ENCODE peak calls at places on chromosomes 7 and 10, in nine cellular contexts. N, E, J, M, S, H, I, T and U are unnamed samples.

GRCh38 chr10:4131407-4132215 is 346.6 kb upstream of the KLF6 start:
- DNase-seq in N (peak), E (peak), J (no peak), M (no peak), S (no peak), H (peak), I (peak), T (peak), U (no peak)

GRCh38 chr10:128550045-128550444 is 423.8 kb upstream of the MKI67 start:
- DNase-seq in N (no peak), E (no peak), J (no peak), M (no peak), S (no peak), H (no peak), I (no peak), T (no peak), U (no peak)

GRCh38 chr10:84539244-84539643 is 210.9 kb downstream of the CCSER2 start:
- DNase-seq in N (no peak), E (peak), J (no peak), M (no peak), S (no peak), H (no peak), I (no peak), T (no peak), U (no peak)

GRCh38 chr7:43028106-43028505 is 84.3 kb upstream of the HECW1 start:
- DNase-seq in N (no peak), E (no peak), J (no peak), M (no peak), S (no peak), H (no peak), I (no peak), T (no peak), U (no peak)

GRCh38 chr10:17548786-17549185 is 68.4 kb downstream of the HACD1 start:
- DNase-seq in N (no peak), E (no peak), J (no peak), M (no peak), S (no peak), H (peak), I (peak), T (peak), U (no peak)

GRCh38 chr7:16926861-16927260 is 45.1 kb upstream of the AGR3 start:
- DNase-seq in N (peak), E (no peak), J (no peak), M (no peak), S (no peak), H (no peak), I (no peak), T (no peak), U (no peak)

GRCh38 chr7:90749774-90750173 is 153.7 kb downstream of the CDK14 start:
- DNase-seq in N (peak), E (no peak), J (no peak), M (no peak), S (no peak), H (no peak), I (peak), T (peak), U (no peak)

GRCh38 chr10:106548832-106549231 is 615.7 kb downstream of the SORCS1 start:
- DNase-seq in N (no peak), E (no peak), J (no peak), M (no peak), S (no peak), H (no peak), I (no peak), T (no peak), U (no peak)

GRCh38 chr7:88111136-88111748 is 108.6 kb downstream of the SRI start:
- DNase-seq in N (peak), E (peak), J (peak), M (peak), S (no peak), H (peak), I (peak), T (peak), U (no peak)

GRCh38 chr7:128879939-128880746 is 17.5 kb downstream of the ATP6V1F start:
- DNase-seq in N (peak), E (peak), J (peak), M (peak), S (peak), H (peak), I (peak), T (peak), U (no peak)

GRCh38 chr7:94266278-94266677 is 128.4 kb upstream of the COL1A2 start:
- DNase-seq in N (no peak), E (peak), J (no peak), M (no peak), S (no peak), H (peak), I (peak), T (peak), U (no peak)

GRCh38 chr7:96026606-96027005 is 254.3 kb downstream of the DYNC1I1 start:
- DNase-seq in N (peak), E (peak), J (no peak), M (no peak), S (no peak), H (peak), I (peak), T (peak), U (no peak)

GRCh38 chr10:112782176-112782907 is 167.7 kb upstream of the TCF7L2 start:
- DNase-seq in N (no peak), E (peak), J (no peak), M (no peak), S (no peak), H (no peak), I (no peak), T (peak), U (no peak)

GRCh38 chr7:40469481-40469880 is 334.7 kb downstream of the SUGCT start:
- DNase-seq in N (peak), E (peak), J (no peak), M (no peak), S (no peak), H (peak), I (peak), T (peak), U (no peak)

GRCh38 chr7:111855161-111855841 is 293.0 kb upstream of the IMMP2L start:
- DNase-seq in N (peak), E (peak), J (peak), M (peak), S (peak), H (peak), I (peak), T (peak), U (no peak)

GRCh38 chr7:129499915-129500463 is 2.3 kb upstream of the SMKR1 start:
- DNase-seq in N (no peak), E (no peak), J (no peak), M (no peak), S (no peak), H (no peak), I (peak), T (no peak), U (no peak)

GRCh38 chr10:75108684-75109458 is 2.6 kb upstream of the SAMD8 start:
- DNase-seq in N (peak), E (peak), J (peak), M (peak), S (peak), H (no peak), I (peak), T (no peak), U (no peak)

GRCh38 chr10:130500251-130501000 is 364.2 kb downstream of the GLRX3 start:
- DNase-seq in N (no peak), E (no peak), J (no peak), M (no peak), S (peak), H (no peak), I (no peak), T (no peak), U (no peak)

GRCh38 chr10:93431361-93431760 is 50.8 kb downstream of the MYOF start:
- DNase-seq in N (no peak), E (no peak), J (no peak), M (no peak), S (no peak), H (no peak), I (no peak), T (no peak), U (no peak)

GRCh38 chr10:98389398-98389797 is 25.6 kb downstream of the PYROXD2 start:
- DNase-seq in N (no peak), E (no peak), J (no peak), M (no peak), S (no peak), H (no peak), I (no peak), T (no peak), U (no peak)

GRCh38 chr7:111531993-111532392 is 30.3 kb downstream of the IMMP2L start:
- DNase-seq in N (no peak), E (peak), J (no peak), M (no peak), S (no peak), H (no peak), I (peak), T (peak), U (no peak)

GRCh38 chr7:43302211-43302711 is 189.8 kb downstream of the HECW1 start:
- DNase-seq in N (peak), E (peak), J (no peak), M (no peak), S (peak), H (peak), I (peak), T (peak), U (peak)

GRCh38 chr10:83612050-83612449 is 527.3 kb upstream of the GHITM start:
- DNase-seq in N (no peak), E (no peak), J (no peak), M (no peak), S (no peak), H (peak), I (peak), T (peak), U (no peak)

GRCh38 chr10:59234814-59235429 is 58.5 kb downstream of the PHYHIPL start:
- DNase-seq in N (peak), E (peak), J (no peak), M (no peak), S (no peak), H (peak), I (peak), T (peak), U (no peak)

GRCh38 chr7:128236924-128237586 is 4.0 kb upstream of the LEP start:
- DNase-seq in N (peak), E (peak), J (no peak), M (peak), S (no peak), H (peak), I (peak), T (peak), U (peak)

GRCh38 chr10:43196981-43197833 is 59.0 kb downstream of the CSGALNACT2 start:
- DNase-seq in N (no peak), E (no peak), J (no peak), M (no peak), S (peak), H (no peak), I (no peak), T (no peak), U (no peak)

GRCh38 chr7:96707901-96708774 is 1.5 kb downstream of the SEM1 start:
- DNase-seq in N (peak), E (no peak), J (no peak), M (no peak), S (no peak), H (no peak), I (peak), T (no peak), U (no peak)

GRCh38 chr10:3924344-3924743 is 139.3 kb upstream of the KLF6 start:
- DNase-seq in N (peak), E (peak), J (no peak), M (no peak), S (no peak), H (peak), I (peak), T (peak), U (peak)

GRCh38 chr10:82150123-82150900 is 275.3 kb downstream of the NRG3 start:
- DNase-seq in N (no peak), E (no peak), J (peak), M (no peak), S (peak), H (no peak), I (peak), T (no peak), U (no peak)

GRCh38 chr10:86836044-86836443 is 79.6 kb downstream of the BMPR1A start:
- DNase-seq in N (peak), E (no peak), J (no peak), M (no peak), S (no peak), H (no peak), I (peak), T (no peak), U (no peak)

GRCh38 chr10:116063107-116063506 is 209.9 kb downstream of the GFRA1 start:
- DNase-seq in N (no peak), E (no peak), J (no peak), M (no peak), S (no peak), H (no peak), I (no peak), T (no peak), U (no peak)

GRCh38 chr7:35971133-35971995 is 170.5 kb downstream of the SEPTIN7 start:
- DNase-seq in N (no peak), E (peak), J (no peak), M (no peak), S (no peak), H (no peak), I (no peak), T (no peak), U (no peak)

GRCh38 chr10:127013696-127014095 is 108.5 kb downstream of the DOCK1 start:
- DNase-seq in N (peak), E (no peak), J (no peak), M (no peak), S (no peak), H (no peak), I (no peak), T (no peak), U (no peak)

GRCh38 chr7:140977351-140978140 is 37.2 kb downstream of the MRPS33 start:
- DNase-seq in N (peak), E (no peak), J (no peak), M (no peak), S (no peak), H (no peak), I (no peak), T (no peak), U (no peak)

GRCh38 chr7:30648744-30649540 is 33.3 kb downstream of the CRHR2 start:
- DNase-seq in N (no peak), E (no peak), J (no peak), M (no peak), S (peak), H (no peak), I (no peak), T (no peak), U (no peak)

GRCh38 chr7:107613948-107614347 is 33.9 kb downstream of the BCAP29 start:
- DNase-seq in N (peak), E (peak), J (no peak), M (no peak), S (no peak), H (no peak), I (no peak), T (peak), U (no peak)
- H3K4me2 ChIP-seq in N (peak), E (peak), J (no peak), M (no peak), S (no peak), H (no peak), I (no peak), T (no peak), U (no peak)

GRCh38 chr10:132725202-132725601 is 60.7 kb downstream of the NKX6-2 start:
- DNase-seq in N (no peak), E (no peak), J (no peak), M (no peak), S (no peak), H (no peak), I (no peak), T (no peak), U (no peak)

GRCh38 chr10:132722391-132722790 is 63.6 kb downstream of the NKX6-2 start:
- DNase-seq in N (no peak), E (no peak), J (no peak), M (no peak), S (no peak), H (no peak), I (no peak), T (no peak), U (no peak)

GRCh38 chr10:132724436-132724835 is 61.5 kb downstream of the NKX6-2 start:
- DNase-seq in N (no peak), E (peak), J (no peak), M (no peak), S (no peak), H (peak), I (peak), T (peak), U (no peak)

GRCh38 chr10:132721725-132722124 is 64.2 kb downstream of the NKX6-2 start:
- DNase-seq in N (no peak), E (no peak), J (no peak), M (no peak), S (no peak), H (no peak), I (peak), T (peak), U (no peak)

GRCh38 chr10:132722980-132723970 is 62.7 kb downstream of the NKX6-2 start:
- DNase-seq in N (no peak), E (no peak), J (no peak), M (no peak), S (no peak), H (no peak), I (no peak), T (no peak), U (no peak)
- H3K4me2 ChIP-seq in N (no peak), E (no peak), J (no peak), M (no peak), S (no peak), H (peak), I (peak), T (no peak), U (no peak)

GRCh38 chr10:122379537-122379936 is 5.0 kb downstream of the PLEKHA1 start:
- DNase-seq in N (no peak), E (no peak), J (no peak), M (no peak), S (no peak), H (no peak), I (no peak), T (no peak), U (no peak)
- H3K4me2 ChIP-seq in N (no peak), E (no peak), J (no peak), M (no peak), S (no peak), H (no peak), I (no peak), T (no peak), U (no peak)

DNA sequence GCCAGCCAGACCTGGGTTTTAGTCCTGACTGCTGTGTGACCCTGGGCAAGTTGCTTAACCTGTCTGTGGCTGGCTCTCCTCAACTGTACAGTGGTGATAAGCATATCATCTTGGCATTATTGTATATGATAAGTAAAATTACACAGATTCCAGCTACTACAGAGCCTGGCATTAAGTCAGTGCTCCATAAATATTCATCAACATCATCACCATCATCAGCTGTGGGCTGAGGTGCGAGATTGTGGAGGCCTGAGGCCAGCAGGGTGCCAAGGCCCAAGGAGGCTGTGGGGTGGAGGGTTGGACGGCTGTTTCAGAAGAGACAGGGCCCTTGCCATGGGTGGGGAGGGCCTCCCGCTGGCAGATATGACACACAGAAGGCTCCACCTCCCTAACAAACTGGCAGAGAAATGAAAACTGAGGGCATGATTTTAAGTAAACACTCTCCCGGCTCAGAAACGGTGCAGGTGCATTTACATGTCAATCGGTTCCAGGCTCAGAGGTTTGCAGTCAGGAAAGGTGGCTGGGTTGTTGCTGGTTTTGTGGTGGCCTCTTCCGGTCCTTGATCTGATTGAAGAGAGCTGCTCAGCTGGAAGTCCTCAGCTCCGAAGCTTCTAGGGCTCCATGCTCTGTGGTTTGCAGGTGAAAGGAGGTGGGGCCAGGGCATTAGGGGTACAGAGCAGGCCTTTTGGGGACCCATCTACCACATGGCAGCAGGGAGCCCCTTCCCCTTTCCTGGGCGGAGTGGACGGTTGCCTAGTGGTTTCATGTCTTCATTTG is 10.2 kb downstream of the CRYGN start:
- DNase-seq in N (peak), E (peak), J (no peak), M (peak), S (no peak), H (no peak), I (no peak), T (no peak), U (no peak)
- H3K4me2 ChIP-seq in N (no peak), E (no peak), J (no peak), M (peak), S (no peak), H (no peak), I (no peak), T (no peak), U (no peak)

GRCh38 chr7:108328174-108328651 is 128.0 kb downstream of the NRCAM start:
- DNase-seq in N (no peak), E (no peak), J (peak), M (no peak), S (peak), H (no peak), I (no peak), T (no peak), U (no peak)
- H3K4me2 ChIP-seq in N (no peak), E (no peak), J (peak), M (peak), S (no peak), H (no peak), I (no peak), T (no peak), U (no peak)

DNA sequence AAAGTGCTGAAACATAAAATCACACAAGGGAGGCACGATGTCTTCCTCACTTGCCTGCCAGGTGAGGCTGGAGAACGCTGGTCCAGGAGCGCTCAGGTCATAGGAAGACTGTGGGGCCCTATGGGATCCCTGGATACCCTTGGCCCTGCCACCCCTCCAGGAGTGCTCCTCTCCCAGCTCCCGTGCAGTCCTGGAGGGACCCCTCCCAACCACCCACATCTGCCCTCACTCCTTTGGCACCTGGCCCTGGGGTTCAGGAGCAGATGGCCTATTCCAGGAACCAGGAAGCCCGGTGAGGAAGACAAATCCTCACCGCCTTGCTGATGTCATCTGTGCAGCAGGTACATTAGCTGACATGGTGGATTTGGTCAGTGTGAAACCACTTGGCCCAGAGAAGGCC is 3.7 kb upstream of the CXCL12 start:
- DNase-seq in N (no peak), E (no peak), J (no peak), M (no peak), S (no peak), H (no peak), I (no peak), T (no peak), U (no peak)
- H3K4me2 ChIP-seq in N (no peak), E (no peak), J (no peak), M (no peak), S (no peak), H (no peak), I (no peak), T (no peak), U (no peak)

DNA sequence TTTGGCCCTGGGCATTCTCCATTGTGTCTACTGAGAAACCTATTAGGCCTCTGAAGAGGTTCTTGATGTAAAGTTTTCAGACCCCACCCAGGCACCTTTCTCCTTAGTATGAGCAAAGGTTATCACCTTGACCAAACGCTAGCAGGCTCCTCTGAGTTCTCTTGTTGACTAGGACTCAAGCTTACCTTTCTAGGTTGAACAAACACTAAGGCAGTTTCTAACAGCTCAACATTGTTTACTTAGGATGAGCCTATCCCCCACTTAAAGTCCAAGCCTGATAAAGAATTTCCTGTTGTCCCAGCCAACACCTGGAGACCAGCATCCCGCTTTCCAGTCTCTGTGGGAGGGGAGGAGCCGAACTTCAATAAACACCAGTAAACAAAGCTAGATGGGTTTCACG is 26.3 kb upstream of the ITGB8 start:
- DNase-seq in N (peak), E (no peak), J (no peak), M (no peak), S (no peak), H (no peak), I (no peak), T (no peak), U (no peak)
- H3K4me2 ChIP-seq in N (peak), E (no peak), J (no peak), M (no peak), S (no peak), H (no peak), I (no peak), T (no peak), U (no peak)